ENCODE peak calls at places on chromosomes 2 and 18, in seven cellular contexts. L is endothelial cell of umbilical vein, Y is fibroblast of lung, R is H9, Q is GM23248, X is mammary epithelial cell, V is PC-3. F is an unnamed sample.

GRCh38 chr2:6787376-6787775 is 78.3 kb downstream of the CMPK2 start:
- DNase-seq in R (no peak), X (no peak), Y (no peak), L (no peak), V (no peak), Q (no peak), F (no peak)

GRCh38 chr2:2642906-2643890 is 312.1 kb upstream of the MYT1L start:
- DNase-seq in Y (no peak), V (no peak), Q (no peak), L (no peak), X (no peak), R (no peak), F (no peak)

GRCh38 chr2:159557437-159558034 is 58.8 kb downstream of the BAZ2B start:
- DNase-seq in R (peak), L (peak), Y (peak), X (peak), Q (peak), V (peak), F (no peak)

GRCh38 chr2:15748736-15749323 is 157.2 kb downstream of the DDX1 start:
- DNase-seq in V (peak), L (no peak), Y (no peak), X (no peak), Q (no peak), R (peak), F (no peak)

GRCh38 chr18:48312066-48312465 is 97.1 kb downstream of the ZBTB7C start:
- DNase-seq in Y (no peak), V (no peak), R (no peak), Q (no peak), L (no peak), X (peak), F (no peak)

GRCh38 chr2:241204010-241204384 is 15.5 kb downstream of the ANO7 start:
- DNase-seq in R (no peak), L (no peak), Q (no peak), Y (no peak), V (no peak), X (no peak), F (no peak)

GRCh38 chr18:36387296-36387695 is 89.8 kb downstream of the FHOD3 start:
- DNase-seq in V (no peak), L (no peak), Q (no peak), X (no peak), R (no peak), Y (no peak), F (peak)

GRCh38 chr18:65750421-65751144 is at the start of gene CDH7:
- DNase-seq in L (no peak), V (peak), Y (peak), X (no peak), R (peak), Q (no peak), F (peak)

GRCh38 chr2:140650825-140651224 is 1480.0 kb downstream of the LRP1B start:
- DNase-seq in V (peak), X (peak), Y (peak), R (no peak), L (peak), Q (peak), F (no peak)

GRCh38 chr2:239684271-239684670 is 283.5 kb upstream of the HDAC4 start:
- DNase-seq in L (no peak), X (no peak), R (no peak), V (no peak), Q (no peak), Y (no peak), F (peak)

GRCh38 chr2:134367915-134368911 is 114.3 kb downstream of the MGAT5 start:
- DNase-seq in Q (no peak), X (no peak), R (no peak), L (peak), V (no peak), Y (peak), F (peak)

GRCh38 chr2:191866675-191867506 is 20.0 kb upstream of the CAVIN2 start:
- DNase-seq in Q (peak), Y (peak), X (peak), L (peak), R (no peak), V (peak), F (peak)

GRCh38 chr18:44823782-44824181 is 143.1 kb downstream of the SETBP1 start:
- DNase-seq in Y (peak), X (peak), V (peak), Q (peak), L (peak), R (no peak), F (peak)

GRCh38 chr2:16327311-16327710 is 338.3 kb downstream of the CYRIA start:
- DNase-seq in Y (no peak), R (no peak), X (no peak), V (no peak), L (no peak), Q (no peak), F (peak)

GRCh38 chr18:24915547-24915946 is 436.4 kb downstream of the ZNF521 start:
- DNase-seq in R (no peak), L (peak), V (peak), Y (peak), X (peak), Q (peak), F (no peak)

GRCh38 chr18:54742120-54742519 is 86.2 kb upstream of the RAB27B start:
- DNase-seq in V (no peak), R (no peak), X (peak), Y (peak), L (no peak), Q (peak), F (no peak)

GRCh38 chr2:225275443-225275842 is 124.1 kb upstream of the NYAP2 start:
- DNase-seq in Y (no peak), R (no peak), X (no peak), V (no peak), L (no peak), Q (no peak), F (no peak)

GRCh38 chr2:227818569-227819397 is 5.1 kb downstream of the CCL20 start:
- DNase-seq in X (no peak), R (no peak), Y (no peak), L (no peak), V (no peak), Q (no peak), F (peak)

GRCh38 chr2:157931542-157931941 is 55.4 kb upstream of the ACVR1 start:
- DNase-seq in X (no peak), L (no peak), Y (no peak), Q (no peak), R (no peak), V (no peak), F (no peak)

GRCh38 chr18:22594155-22594690 is 176.5 kb upstream of the CTAGE1 start:
- DNase-seq in X (no peak), L (no peak), Y (no peak), Q (no peak), R (peak), V (no peak), F (no peak)

GRCh38 chr2:47687856-47688255 is 95.1 kb upstream of the MSH6 start:
- DNase-seq in R (no peak), Q (no peak), L (no peak), V (no peak), X (no peak), Y (no peak), F (no peak)

GRCh38 chr18:49658871-49659378 is 97.1 kb downstream of the LIPG start:
- DNase-seq in Y (no peak), V (no peak), X (no peak), L (no peak), R (no peak), Q (no peak), F (no peak)

GRCh38 chr2:200677721-200678532 is 92.1 kb downstream of the AOX1 start:
- DNase-seq in Q (peak), R (no peak), X (no peak), Y (peak), L (peak), V (peak), F (no peak)

GRCh38 chr2:3305952-3306351 is 71.7 kb downstream of the EIPR1 start:
- DNase-seq in X (no peak), Q (no peak), V (no peak), R (no peak), L (no peak), Y (no peak), F (no peak)

GRCh38 chr2:102025016-102025491 is 33.3 kb downstream of the IL1R2 start:
- DNase-seq in V (no peak), R (no peak), Y (peak), X (peak), Q (peak), L (no peak), F (peak)

GRCh38 chr18:48860276-48861180 is 90.2 kb downstream of the SMAD7 start:
- DNase-seq in Y (no peak), V (no peak), Q (no peak), X (no peak), R (no peak), L (no peak), F (peak)

DNA sequence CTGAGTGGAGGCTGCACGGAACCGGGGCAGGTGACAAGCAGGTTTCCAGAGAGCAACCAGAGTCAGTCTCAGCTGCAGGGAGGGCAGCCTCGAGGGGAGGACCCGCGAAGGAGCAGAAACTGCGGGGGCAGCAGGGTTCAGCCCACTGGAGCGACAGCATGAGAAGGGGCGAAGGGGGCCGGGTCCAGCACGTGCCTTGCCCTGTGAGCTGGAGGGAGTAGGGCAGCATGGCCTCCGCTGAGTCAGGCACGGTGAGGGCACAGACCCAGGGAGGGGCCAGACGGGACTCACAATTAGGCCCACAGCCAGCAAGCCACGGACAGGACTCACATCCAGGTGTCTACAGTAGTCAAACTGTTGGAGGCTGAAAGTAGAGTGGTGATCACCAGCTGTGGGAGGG is 22.7 kb upstream of the ATP9B start:
- DNase-seq in Y (no peak), V (no peak), X (no peak), R (no peak), Q (no peak), L (no peak), F (no peak)
- H3K4me2 ChIP-seq in Y (no peak), V (no peak), X (no peak), R (no peak), Q (no peak), L (no peak), F (no peak)

GRCh38 chr2:39515897-39516346 is 78.8 kb upstream of the MAP4K3 start:
- DNase-seq in V (no peak), Y (no peak), X (no peak), R (no peak), L (no peak), Q (no peak), F (no peak)
- H2AFZ ChIP-seq in V (no peak), Y (no peak), X (no peak), R (no peak), L (no peak), Q (no peak), F (no peak)

DNA sequence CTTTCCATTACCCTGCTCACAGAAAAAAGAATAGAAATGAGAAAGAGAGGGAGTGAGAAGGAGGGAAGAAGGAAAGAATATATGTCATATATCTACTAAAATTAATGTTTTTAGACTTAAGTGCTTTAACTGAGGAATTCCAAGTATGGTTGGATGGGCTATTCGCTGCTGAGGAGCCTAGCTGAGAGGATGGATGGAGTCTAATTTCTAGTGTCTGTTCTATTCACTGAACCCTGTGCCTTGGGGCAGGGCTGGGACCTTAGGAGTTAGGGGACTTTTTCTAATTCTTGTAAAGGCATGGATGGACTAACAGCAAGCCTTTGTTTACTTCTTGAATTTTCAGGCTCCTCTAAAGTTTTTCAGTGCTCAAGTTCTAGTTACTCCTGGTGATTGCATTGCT is 109.8 kb downstream of the PTRHD1 start:
- DNase-seq in R (no peak), Q (no peak), V (no peak), L (no peak), Y (no peak), X (no peak), F (no peak)
- H3K4me2 ChIP-seq in R (no peak), Q (no peak), V (no peak), L (no peak), Y (no peak), X (no peak), F (no peak)

GRCh38 chr18:38575648-38576047 is 1010.0 kb upstream of the CELF4 start:
- DNase-seq in L (no peak), R (no peak), X (no peak), V (no peak), Q (no peak), Y (no peak), F (no peak)
- H2AFZ ChIP-seq in L (no peak), R (no peak), X (no peak), V (no peak), Q (no peak), Y (no peak), F (no peak)

GRCh38 chr18:62795813-62796212 is 80.5 kb downstream of the PHLPP1 start:
- DNase-seq in R (no peak), Y (no peak), X (no peak), Q (no peak), L (no peak), V (no peak), F (no peak)
- H3K4me2 ChIP-seq in R (no peak), Y (no peak), X (no peak), Q (no peak), L (no peak), V (no peak), F (no peak)

F was measured in osteoblast.